ENCODE peak calls at places on chromosomes 4 and X, in nine cellular contexts. One of them, this sample, is unnamed.

GRCh38 chr4:183658362-183659028 is 490 bp downstream of the RWDD4 start:
- DNase-seq in central memory CD4-positive, alpha-beta T cell: no peak
- DNase-seq in activated T-helper 1 cell treated with Interleukin-2 at 50 U/mL for 16 hours: no peak
- DNase-seq in NCI-H460: no peak
- DNase-seq in activated CD4-positive, alpha-beta T cell treated with anti-CD3 and anti-CD28 coated beads, Interleukin-2, amount 10 ng/mL, durations not matched to agents 24 days and 14 days: no peak
- DNase-seq in activated naive CD4-positive, alpha-beta T cell treated with anti-CD3 and anti-CD28 coated beads, Interleukin-2, amount 10 ng/mL, durations not matched to agents 7 days and 5 days: no peak
- DNase-seq in T47D: no peak
- DNase-seq in HCEC 1CT: peak
- DNase-seq in memory B cell: peak
- DNase-seq in this sample: no peak

GRCh38 chr4:81491943-81492342 is 20.2 kb upstream of the RASGEF1B start:
- DNase-seq in central memory CD4-positive, alpha-beta T cell: peak
- DNase-seq in activated T-helper 1 cell treated with Interleukin-2 at 50 U/mL for 16 hours: no peak
- DNase-seq in NCI-H460: no peak
- DNase-seq in activated CD4-positive, alpha-beta T cell treated with anti-CD3 and anti-CD28 coated beads, Interleukin-2, amount 10 ng/mL, durations not matched to agents 24 days and 14 days: peak
- DNase-seq in activated naive CD4-positive, alpha-beta T cell treated with anti-CD3 and anti-CD28 coated beads, Interleukin-2, amount 10 ng/mL, durations not matched to agents 7 days and 5 days: no peak
- DNase-seq in T47D: no peak
- DNase-seq in HCEC 1CT: no peak
- DNase-seq in memory B cell: no peak
- DNase-seq in this sample: no peak

GRCh38 chr4:19944251-19944650 is 307.5 kb upstream of the SLIT2 start:
- DNase-seq in central memory CD4-positive, alpha-beta T cell: no peak
- DNase-seq in activated T-helper 1 cell treated with Interleukin-2 at 50 U/mL for 16 hours: no peak
- DNase-seq in NCI-H460: no peak
- DNase-seq in activated CD4-positive, alpha-beta T cell treated with anti-CD3 and anti-CD28 coated beads, Interleukin-2, amount 10 ng/mL, durations not matched to agents 24 days and 14 days: no peak
- DNase-seq in activated naive CD4-positive, alpha-beta T cell treated with anti-CD3 and anti-CD28 coated beads, Interleukin-2, amount 10 ng/mL, durations not matched to agents 7 days and 5 days: no peak
- DNase-seq in T47D: no peak
- DNase-seq in HCEC 1CT: no peak
- DNase-seq in memory B cell: no peak
- DNase-seq in this sample: no peak

GRCh38 chr4:89914609-89915008 is 20.0 kb downstream of the MMRN1 start:
- DNase-seq in central memory CD4-positive, alpha-beta T cell: no peak
- DNase-seq in activated T-helper 1 cell treated with Interleukin-2 at 50 U/mL for 16 hours: no peak
- DNase-seq in NCI-H460: no peak
- DNase-seq in activated CD4-positive, alpha-beta T cell treated with anti-CD3 and anti-CD28 coated beads, Interleukin-2, amount 10 ng/mL, durations not matched to agents 24 days and 14 days: no peak
- DNase-seq in activated naive CD4-positive, alpha-beta T cell treated with anti-CD3 and anti-CD28 coated beads, Interleukin-2, amount 10 ng/mL, durations not matched to agents 7 days and 5 days: no peak
- DNase-seq in T47D: no peak
- DNase-seq in HCEC 1CT: no peak
- DNase-seq in memory B cell: no peak
- DNase-seq in this sample: no peak

GRCh38 chr4:6013564-6013963 is 4.7 kb downstream of the C4orf50 start:
- DNase-seq in central memory CD4-positive, alpha-beta T cell: no peak
- DNase-seq in activated T-helper 1 cell treated with Interleukin-2 at 50 U/mL for 16 hours: no peak
- DNase-seq in NCI-H460: no peak
- DNase-seq in activated CD4-positive, alpha-beta T cell treated with anti-CD3 and anti-CD28 coated beads, Interleukin-2, amount 10 ng/mL, durations not matched to agents 24 days and 14 days: no peak
- DNase-seq in activated naive CD4-positive, alpha-beta T cell treated with anti-CD3 and anti-CD28 coated beads, Interleukin-2, amount 10 ng/mL, durations not matched to agents 7 days and 5 days: no peak
- DNase-seq in T47D: no peak
- DNase-seq in HCEC 1CT: no peak
- DNase-seq in memory B cell: no peak
- DNase-seq in this sample: no peak

GRCh38 chr4:158315706-158316105 is 105.4 kb downstream of the TMEM144 start:
- DNase-seq in central memory CD4-positive, alpha-beta T cell: no peak
- DNase-seq in activated T-helper 1 cell treated with Interleukin-2 at 50 U/mL for 16 hours: no peak
- DNase-seq in NCI-H460: no peak
- DNase-seq in activated CD4-positive, alpha-beta T cell treated with anti-CD3 and anti-CD28 coated beads, Interleukin-2, amount 10 ng/mL, durations not matched to agents 24 days and 14 days: no peak
- DNase-seq in activated naive CD4-positive, alpha-beta T cell treated with anti-CD3 and anti-CD28 coated beads, Interleukin-2, amount 10 ng/mL, durations not matched to agents 7 days and 5 days: no peak
- DNase-seq in T47D: no peak
- DNase-seq in HCEC 1CT: peak
- DNase-seq in memory B cell: no peak
- DNase-seq in this sample: peak

GRCh38 chr4:143336828-143337599 is at the start of gene GAB1:
- DNase-seq in central memory CD4-positive, alpha-beta T cell: no peak
- DNase-seq in activated T-helper 1 cell treated with Interleukin-2 at 50 U/mL for 16 hours: no peak
- DNase-seq in NCI-H460: peak
- DNase-seq in activated CD4-positive, alpha-beta T cell treated with anti-CD3 and anti-CD28 coated beads, Interleukin-2, amount 10 ng/mL, durations not matched to agents 24 days and 14 days: peak
- DNase-seq in activated naive CD4-positive, alpha-beta T cell treated with anti-CD3 and anti-CD28 coated beads, Interleukin-2, amount 10 ng/mL, durations not matched to agents 7 days and 5 days: peak
- DNase-seq in T47D: peak
- DNase-seq in HCEC 1CT: peak
- DNase-seq in memory B cell: peak
- DNase-seq in this sample: peak

GRCh38 chr4:82753725-82754410 is 44.7 kb downstream of the SCD5 start:
- DNase-seq in central memory CD4-positive, alpha-beta T cell: no peak
- DNase-seq in activated T-helper 1 cell treated with Interleukin-2 at 50 U/mL for 16 hours: no peak
- DNase-seq in NCI-H460: no peak
- DNase-seq in activated CD4-positive, alpha-beta T cell treated with anti-CD3 and anti-CD28 coated beads, Interleukin-2, amount 10 ng/mL, durations not matched to agents 24 days and 14 days: no peak
- DNase-seq in activated naive CD4-positive, alpha-beta T cell treated with anti-CD3 and anti-CD28 coated beads, Interleukin-2, amount 10 ng/mL, durations not matched to agents 7 days and 5 days: no peak
- DNase-seq in T47D: no peak
- DNase-seq in HCEC 1CT: no peak
- DNase-seq in memory B cell: no peak
- DNase-seq in this sample: no peak

GRCh38 chr4:14726441-14727405 is 275.6 kb upstream of the CPEB2 start:
- DNase-seq in central memory CD4-positive, alpha-beta T cell: no peak
- DNase-seq in activated T-helper 1 cell treated with Interleukin-2 at 50 U/mL for 16 hours: no peak
- DNase-seq in NCI-H460: peak
- DNase-seq in activated CD4-positive, alpha-beta T cell treated with anti-CD3 and anti-CD28 coated beads, Interleukin-2, amount 10 ng/mL, durations not matched to agents 24 days and 14 days: no peak
- DNase-seq in activated naive CD4-positive, alpha-beta T cell treated with anti-CD3 and anti-CD28 coated beads, Interleukin-2, amount 10 ng/mL, durations not matched to agents 7 days and 5 days: no peak
- DNase-seq in T47D: no peak
- DNase-seq in HCEC 1CT: peak
- DNase-seq in memory B cell: no peak
- DNase-seq in this sample: peak

GRCh38 chr4:40140206-40140605 is 56.6 kb upstream of the RHOH start:
- DNase-seq in central memory CD4-positive, alpha-beta T cell: no peak
- DNase-seq in activated T-helper 1 cell treated with Interleukin-2 at 50 U/mL for 16 hours: no peak
- DNase-seq in NCI-H460: no peak
- DNase-seq in activated CD4-positive, alpha-beta T cell treated with anti-CD3 and anti-CD28 coated beads, Interleukin-2, amount 10 ng/mL, durations not matched to agents 24 days and 14 days: no peak
- DNase-seq in activated naive CD4-positive, alpha-beta T cell treated with anti-CD3 and anti-CD28 coated beads, Interleukin-2, amount 10 ng/mL, durations not matched to agents 7 days and 5 days: no peak
- DNase-seq in T47D: no peak
- DNase-seq in HCEC 1CT: no peak
- DNase-seq in memory B cell: no peak
- DNase-seq in this sample: no peak

GRCh38 chr4:52187603-52188002 is 136.5 kb downstream of the SPATA18 start:
- DNase-seq in central memory CD4-positive, alpha-beta T cell: no peak
- DNase-seq in activated T-helper 1 cell treated with Interleukin-2 at 50 U/mL for 16 hours: no peak
- DNase-seq in NCI-H460: no peak
- DNase-seq in activated CD4-positive, alpha-beta T cell treated with anti-CD3 and anti-CD28 coated beads, Interleukin-2, amount 10 ng/mL, durations not matched to agents 24 days and 14 days: no peak
- DNase-seq in activated naive CD4-positive, alpha-beta T cell treated with anti-CD3 and anti-CD28 coated beads, Interleukin-2, amount 10 ng/mL, durations not matched to agents 7 days and 5 days: no peak
- DNase-seq in T47D: no peak
- DNase-seq in HCEC 1CT: no peak
- DNase-seq in memory B cell: no peak
- DNase-seq in this sample: no peak

GRCh38 chr4:104494822-104495559 is at the start of gene CXXC4:
- DNase-seq in central memory CD4-positive, alpha-beta T cell: peak
- DNase-seq in activated T-helper 1 cell treated with Interleukin-2 at 50 U/mL for 16 hours: peak
- DNase-seq in NCI-H460: peak
- DNase-seq in activated CD4-positive, alpha-beta T cell treated with anti-CD3 and anti-CD28 coated beads, Interleukin-2, amount 10 ng/mL, durations not matched to agents 24 days and 14 days: no peak
- DNase-seq in activated naive CD4-positive, alpha-beta T cell treated with anti-CD3 and anti-CD28 coated beads, Interleukin-2, amount 10 ng/mL, durations not matched to agents 7 days and 5 days: peak
- DNase-seq in T47D: peak
- DNase-seq in HCEC 1CT: peak
- DNase-seq in memory B cell: no peak
- DNase-seq in this sample: peak

GRCh38 chr4:17694552-17694951 is 80.1 kb downstream of the MED28 start:
- DNase-seq in central memory CD4-positive, alpha-beta T cell: no peak
- DNase-seq in activated T-helper 1 cell treated with Interleukin-2 at 50 U/mL for 16 hours: no peak
- DNase-seq in NCI-H460: no peak
- DNase-seq in activated CD4-positive, alpha-beta T cell treated with anti-CD3 and anti-CD28 coated beads, Interleukin-2, amount 10 ng/mL, durations not matched to agents 24 days and 14 days: no peak
- DNase-seq in activated naive CD4-positive, alpha-beta T cell treated with anti-CD3 and anti-CD28 coated beads, Interleukin-2, amount 10 ng/mL, durations not matched to agents 7 days and 5 days: no peak
- DNase-seq in T47D: no peak
- DNase-seq in HCEC 1CT: no peak
- DNase-seq in memory B cell: no peak
- DNase-seq in this sample: no peak

GRCh38 chr4:85787133-85787532 is 312.2 kb downstream of the ARHGAP24 start:
- DNase-seq in central memory CD4-positive, alpha-beta T cell: no peak
- DNase-seq in activated T-helper 1 cell treated with Interleukin-2 at 50 U/mL for 16 hours: no peak
- DNase-seq in NCI-H460: no peak
- DNase-seq in activated CD4-positive, alpha-beta T cell treated with anti-CD3 and anti-CD28 coated beads, Interleukin-2, amount 10 ng/mL, durations not matched to agents 24 days and 14 days: no peak
- DNase-seq in activated naive CD4-positive, alpha-beta T cell treated with anti-CD3 and anti-CD28 coated beads, Interleukin-2, amount 10 ng/mL, durations not matched to agents 7 days and 5 days: no peak
- DNase-seq in T47D: no peak
- DNase-seq in HCEC 1CT: peak
- DNase-seq in memory B cell: no peak
- DNase-seq in this sample: peak

GRCh38 chr4:212438-213174 is 88.3 kb downstream of the ZNF718 start:
- DNase-seq in central memory CD4-positive, alpha-beta T cell: no peak
- DNase-seq in activated T-helper 1 cell treated with Interleukin-2 at 50 U/mL for 16 hours: no peak
- DNase-seq in NCI-H460: no peak
- DNase-seq in activated CD4-positive, alpha-beta T cell treated with anti-CD3 and anti-CD28 coated beads, Interleukin-2, amount 10 ng/mL, durations not matched to agents 24 days and 14 days: peak
- DNase-seq in activated naive CD4-positive, alpha-beta T cell treated with anti-CD3 and anti-CD28 coated beads, Interleukin-2, amount 10 ng/mL, durations not matched to agents 7 days and 5 days: no peak
- DNase-seq in T47D: peak
- DNase-seq in HCEC 1CT: no peak
- DNase-seq in memory B cell: no peak
- DNase-seq in this sample: no peak

GRCh38 chr4:122960298-122960985 is 38.0 kb upstream of the NUDT6 start:
- DNase-seq in central memory CD4-positive, alpha-beta T cell: no peak
- DNase-seq in activated T-helper 1 cell treated with Interleukin-2 at 50 U/mL for 16 hours: no peak
- DNase-seq in NCI-H460: no peak
- DNase-seq in activated CD4-positive, alpha-beta T cell treated with anti-CD3 and anti-CD28 coated beads, Interleukin-2, amount 10 ng/mL, durations not matched to agents 24 days and 14 days: no peak
- DNase-seq in activated naive CD4-positive, alpha-beta T cell treated with anti-CD3 and anti-CD28 coated beads, Interleukin-2, amount 10 ng/mL, durations not matched to agents 7 days and 5 days: no peak
- DNase-seq in T47D: no peak
- DNase-seq in HCEC 1CT: peak
- DNase-seq in memory B cell: no peak
- DNase-seq in this sample: peak

GRCh38 chrX:110310896-110311295 is 7.0 kb downstream of the AMMECR1 start:
- DNase-seq in central memory CD4-positive, alpha-beta T cell: peak
- DNase-seq in activated T-helper 1 cell treated with Interleukin-2 at 50 U/mL for 16 hours: no peak
- DNase-seq in NCI-H460: no peak
- DNase-seq in activated CD4-positive, alpha-beta T cell treated with anti-CD3 and anti-CD28 coated beads, Interleukin-2, amount 10 ng/mL, durations not matched to agents 24 days and 14 days: peak
- DNase-seq in activated naive CD4-positive, alpha-beta T cell treated with anti-CD3 and anti-CD28 coated beads, Interleukin-2, amount 10 ng/mL, durations not matched to agents 7 days and 5 days: no peak
- DNase-seq in T47D: no peak
- DNase-seq in HCEC 1CT: no peak
- DNase-seq in memory B cell: no peak
- DNase-seq in this sample: peak

GRCh38 chr4:877502-877901 is 51.6 kb upstream of the CPLX1 start:
- DNase-seq in central memory CD4-positive, alpha-beta T cell: no peak
- DNase-seq in activated T-helper 1 cell treated with Interleukin-2 at 50 U/mL for 16 hours: no peak
- DNase-seq in NCI-H460: no peak
- DNase-seq in activated CD4-positive, alpha-beta T cell treated with anti-CD3 and anti-CD28 coated beads, Interleukin-2, amount 10 ng/mL, durations not matched to agents 24 days and 14 days: no peak
- DNase-seq in activated naive CD4-positive, alpha-beta T cell treated with anti-CD3 and anti-CD28 coated beads, Interleukin-2, amount 10 ng/mL, durations not matched to agents 7 days and 5 days: no peak
- DNase-seq in T47D: no peak
- DNase-seq in HCEC 1CT: no peak
- DNase-seq in memory B cell: no peak
- DNase-seq in this sample: no peak

GRCh38 chr4:148327683-148328082 is 114.5 kb downstream of the NR3C2 start:
- DNase-seq in central memory CD4-positive, alpha-beta T cell: no peak
- DNase-seq in activated T-helper 1 cell treated with Interleukin-2 at 50 U/mL for 16 hours: no peak
- DNase-seq in NCI-H460: no peak
- DNase-seq in activated CD4-positive, alpha-beta T cell treated with anti-CD3 and anti-CD28 coated beads, Interleukin-2, amount 10 ng/mL, durations not matched to agents 24 days and 14 days: no peak
- DNase-seq in activated naive CD4-positive, alpha-beta T cell treated with anti-CD3 and anti-CD28 coated beads, Interleukin-2, amount 10 ng/mL, durations not matched to agents 7 days and 5 days: no peak
- DNase-seq in T47D: no peak
- DNase-seq in HCEC 1CT: no peak
- DNase-seq in memory B cell: no peak
- DNase-seq in this sample: no peak

GRCh38 chr4:187480146-187481145 is 515.1 kb upstream of the ZFP42 start:
- DNase-seq in central memory CD4-positive, alpha-beta T cell: no peak
- DNase-seq in activated T-helper 1 cell treated with Interleukin-2 at 50 U/mL for 16 hours: no peak
- DNase-seq in NCI-H460: no peak
- DNase-seq in activated CD4-positive, alpha-beta T cell treated with anti-CD3 and anti-CD28 coated beads, Interleukin-2, amount 10 ng/mL, durations not matched to agents 24 days and 14 days: no peak
- DNase-seq in activated naive CD4-positive, alpha-beta T cell treated with anti-CD3 and anti-CD28 coated beads, Interleukin-2, amount 10 ng/mL, durations not matched to agents 7 days and 5 days: no peak
- DNase-seq in T47D: peak
- DNase-seq in HCEC 1CT: peak
- DNase-seq in memory B cell: no peak
- DNase-seq in this sample: peak

GRCh38 chrX:45632506-45632905 is 431.8 kb upstream of the DIPK2B start:
- DNase-seq in central memory CD4-positive, alpha-beta T cell: no peak
- DNase-seq in activated T-helper 1 cell treated with Interleukin-2 at 50 U/mL for 16 hours: no peak
- DNase-seq in NCI-H460: no peak
- DNase-seq in activated CD4-positive, alpha-beta T cell treated with anti-CD3 and anti-CD28 coated beads, Interleukin-2, amount 10 ng/mL, durations not matched to agents 24 days and 14 days: no peak
- DNase-seq in activated naive CD4-positive, alpha-beta T cell treated with anti-CD3 and anti-CD28 coated beads, Interleukin-2, amount 10 ng/mL, durations not matched to agents 7 days and 5 days: no peak
- DNase-seq in T47D: no peak
- DNase-seq in HCEC 1CT: no peak
- DNase-seq in memory B cell: no peak
- DNase-seq in this sample: no peak

This sample was measured in LHCN-M2.